ENCODE peak calls at places on chromosome 10, in seven cellular contexts. T is CD8-positive, alpha-beta T cell; Q is A549; E is dorsolateral prefrontal cortex; P is heart right ventricle; D is prostate gland; A is transverse colon. C is an unnamed sample.

GRCh38 chr10:129659881-129660280 is 192.8 kb downstream of the MGMT start:
- DNase-seq in T (no peak), Q (no peak), A (no peak), D (no peak), E (no peak), P (no peak), C (no peak)

GRCh38 chr10:98013122-98013521 is 17.3 kb downstream of the CRTAC1 start:
- DNase-seq in Q (no peak), E (no peak), A (no peak), P (no peak), T (no peak), D (no peak), C (no peak)

GRCh38 chr10:44988957-44989620 is 10.5 kb upstream of the DEPP1 start:
- DNase-seq in Q (no peak), P (peak), D (no peak), T (no peak), A (no peak), E (no peak), C (peak)

GRCh38 chr10:72333111-72334012 is 21.4 kb downstream of the DNAJB12 start:
- DNase-seq in E (no peak), T (no peak), P (no peak), A (no peak), Q (no peak), D (no peak), C (no peak)

GRCh38 chr10:131943021-131943814 is 38.5 kb downstream of the BNIP3 start:
- DNase-seq in D (no peak), Q (peak), A (no peak), P (no peak), T (no peak), E (no peak), C (peak)

GRCh38 chr10:113021268-113022028 is 71.4 kb downstream of the TCF7L2 start:
- DNase-seq in D (no peak), A (no peak), P (no peak), Q (no peak), T (no peak), E (peak), C (peak)

GRCh38 chr10:121669010-121669366 is 70.7 kb upstream of the FGFR2 start:
- DNase-seq in A (no peak), D (no peak), Q (no peak), P (no peak), T (no peak), E (no peak), C (no peak)

GRCh38 chr10:82643076-82643475 is 768.1 kb downstream of the NRG3 start:
- DNase-seq in T (no peak), D (no peak), Q (no peak), P (no peak), E (no peak), A (no peak), C (no peak)

GRCh38 chr10:24952701-24953349 is 419 bp upstream of the PRTFDC1 start:
- DNase-seq in P (peak), T (peak), Q (peak), E (peak), D (peak), A (peak), C (peak)

GRCh38 chr10:74263996-74264395 is 113.0 kb downstream of the ADK start:
- DNase-seq in P (no peak), Q (no peak), D (no peak), E (no peak), T (no peak), A (no peak), C (no peak)

GRCh38 chr10:11505636-11506035 is 105.8 kb downstream of the USP6NL start:
- DNase-seq in E (no peak), P (no peak), A (no peak), Q (no peak), T (no peak), D (no peak), C (no peak)

GRCh38 chr10:111874586-111874985 is 309.0 kb downstream of the GPAM start:
- DNase-seq in Q (no peak), E (no peak), D (no peak), T (no peak), A (no peak), P (no peak), C (no peak)

GRCh38 chr10:4459531-4459930 is 366.5 kb upstream of the AKR1E2 start:
- DNase-seq in A (no peak), E (no peak), P (no peak), Q (peak), D (no peak), T (no peak), C (no peak)

GRCh38 chr10:35632027-35632426 is 10.1 kb downstream of the FZD8 start:
- DNase-seq in P (no peak), E (no peak), Q (no peak), D (no peak), T (no peak), A (no peak), C (no peak)

GRCh38 chr10:68831961-68832455 is 4.7 kb downstream of the STOX1 start:
- DNase-seq in E (no peak), P (no peak), T (no peak), Q (no peak), A (no peak), D (peak), C (no peak)

GRCh38 chr10:21976739-21977138 is 26.8 kb downstream of the DNAJC1 start:
- DNase-seq in T (no peak), A (no peak), Q (no peak), P (no peak), D (no peak), E (no peak), C (no peak)

GRCh38 chr10:17220652-17221100 is 7.4 kb upstream of the VIM start:
- DNase-seq in E (no peak), P (no peak), Q (no peak), T (no peak), A (no peak), D (no peak), C (no peak)

GRCh38 chr10:6069101-6069931 is 7.1 kb upstream of the IL2RA start:
- DNase-seq in D (no peak), P (no peak), Q (no peak), E (no peak), A (no peak), T (no peak), C (peak)

GRCh38 chr10:114548662-114549061 is 109.4 kb downstream of the ABLIM1 start:
- DNase-seq in Q (peak), D (peak), A (peak), T (no peak), P (no peak), E (no peak), C (peak)

GRCh38 chr10:91798736-91799579 is 732 bp downstream of the TNKS2 start:
- DNase-seq in Q (peak), T (peak), E (no peak), A (peak), D (peak), P (no peak), C (peak)

GRCh38 chr10:44245601-44245938 is 139.3 kb downstream of the CXCL12 start:
- DNase-seq in D (no peak), Q (no peak), A (no peak), T (no peak), E (no peak), P (no peak), C (no peak)

GRCh38 chr10:86017841-86018734 is 348.5 kb downstream of the GRID1 start:
- DNase-seq in E (peak), P (peak), T (no peak), D (no peak), Q (no peak), A (no peak), C (peak)

GRCh38 chr10:23080211-23080724 is 15.1 kb upstream of the MSRB2 start:
- DNase-seq in T (no peak), E (no peak), P (no peak), Q (no peak), A (no peak), D (no peak), C (no peak)
- H3K4me3 ChIP-seq in T (no peak), E (no peak), P (no peak), Q (no peak), A (no peak), D (no peak), C (no peak)

GRCh38 chr10:71294856-71295255 is 24.2 kb upstream of the SLC29A3 start:
- DNase-seq in A (no peak), T (no peak), P (no peak), E (no peak), D (no peak), Q (no peak), C (no peak)

GRCh38 chr10:71291501-71291900 is 27.6 kb upstream of the SLC29A3 start:
- DNase-seq in T (no peak), Q (no peak), P (no peak), D (no peak), E (no peak), A (no peak), C (no peak)

GRCh38 chr10:71292624-71293445 is 26.2 kb upstream of the SLC29A3 start:
- DNase-seq in T (no peak), E (no peak), D (no peak), P (no peak), A (no peak), Q (no peak), C (no peak)

GRCh38 chr10:71294091-71294561 is 24.9 kb upstream of the SLC29A3 start:
- DNase-seq in P (no peak), T (no peak), D (peak), A (no peak), Q (no peak), E (no peak), C (no peak)

DNA sequence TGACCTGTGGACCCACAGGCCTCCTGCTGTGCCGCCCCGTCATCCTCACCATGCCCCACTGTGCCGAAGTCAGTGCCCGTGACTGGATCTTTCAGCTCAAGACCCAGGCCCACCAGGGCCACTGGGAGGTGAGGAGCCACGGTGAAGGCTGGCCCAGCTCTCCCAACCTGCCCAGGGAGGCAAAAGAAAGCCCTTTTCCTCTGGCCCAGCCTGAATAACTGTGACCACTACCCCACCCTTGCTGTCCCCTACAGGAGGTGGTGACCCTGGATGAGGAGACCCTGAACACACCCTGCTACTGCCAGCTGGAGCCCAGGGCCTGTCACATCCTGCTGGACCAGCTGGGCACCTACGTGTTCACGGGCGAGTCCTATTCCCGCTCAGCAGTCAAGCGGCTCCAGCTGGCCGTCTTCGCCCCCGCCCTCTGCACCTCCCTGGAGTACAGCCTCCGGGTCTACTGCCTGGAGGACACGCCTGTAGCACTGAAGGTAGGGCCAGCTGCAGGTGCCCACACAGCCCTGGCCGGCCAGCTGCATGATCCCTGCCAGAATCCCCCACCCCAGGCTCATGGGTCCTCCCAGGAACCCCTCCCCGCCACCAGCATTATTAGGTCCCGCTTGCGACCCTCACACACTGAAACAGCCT is 25.5 kb upstream of the SLC29A3 start:
- DNase-seq in A (peak), Q (no peak), P (no peak), E (peak), D (peak), T (no peak), C (no peak)
- H3K27ac ChIP-seq in A (no peak), Q (no peak), P (no peak), E (no peak), D (peak), T (no peak), C (no peak)

GRCh38 chr10:115968236-115968635 is 304.8 kb downstream of the GFRA1 start:
- DNase-seq in D (no peak), Q (no peak), E (no peak), T (no peak), A (no peak), P (no peak), C (no peak)

GRCh38 chr10:115958043-115958442 is 315.0 kb downstream of the GFRA1 start:
- DNase-seq in A (no peak), E (no peak), P (no peak), D (no peak), Q (no peak), T (no peak), C (no peak)

GRCh38 chr10:115969591-115969990 is 303.4 kb downstream of the GFRA1 start:
- DNase-seq in Q (no peak), E (no peak), A (no peak), D (no peak), P (no peak), T (no peak), C (no peak)

GRCh38 chr10:115964827-115965226 is 308.2 kb downstream of the GFRA1 start:
- DNase-seq in T (no peak), E (no peak), Q (no peak), A (no peak), P (no peak), D (no peak), C (no peak)

DNA sequence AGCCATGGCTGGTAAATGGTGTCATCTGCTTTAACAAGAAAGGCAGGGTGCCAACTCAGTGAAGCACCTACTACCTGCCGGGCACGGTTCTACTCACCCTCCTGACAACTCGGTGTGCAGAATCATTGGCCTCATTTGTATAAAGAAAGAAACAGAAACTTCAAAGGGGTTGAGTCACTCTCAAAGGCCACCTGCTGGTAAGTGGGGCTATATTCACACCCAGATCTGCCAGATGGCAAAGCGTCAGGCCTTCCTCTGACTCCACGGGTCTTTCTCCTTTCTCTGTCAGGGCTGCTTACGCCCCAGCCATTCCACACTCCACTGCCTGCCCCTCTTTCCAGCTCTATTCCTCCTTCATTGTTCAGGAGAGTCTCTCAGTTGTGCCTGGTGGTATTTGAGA is 309.2 kb downstream of the GFRA1 start:
- DNase-seq in E (no peak), Q (no peak), D (no peak), A (no peak), P (no peak), T (no peak), C (no peak)
- TF ChIP-seq CTCF in E (no peak), Q (peak), D (no peak), A (no peak), P (no peak), T (no peak), C (no peak)

DNA sequence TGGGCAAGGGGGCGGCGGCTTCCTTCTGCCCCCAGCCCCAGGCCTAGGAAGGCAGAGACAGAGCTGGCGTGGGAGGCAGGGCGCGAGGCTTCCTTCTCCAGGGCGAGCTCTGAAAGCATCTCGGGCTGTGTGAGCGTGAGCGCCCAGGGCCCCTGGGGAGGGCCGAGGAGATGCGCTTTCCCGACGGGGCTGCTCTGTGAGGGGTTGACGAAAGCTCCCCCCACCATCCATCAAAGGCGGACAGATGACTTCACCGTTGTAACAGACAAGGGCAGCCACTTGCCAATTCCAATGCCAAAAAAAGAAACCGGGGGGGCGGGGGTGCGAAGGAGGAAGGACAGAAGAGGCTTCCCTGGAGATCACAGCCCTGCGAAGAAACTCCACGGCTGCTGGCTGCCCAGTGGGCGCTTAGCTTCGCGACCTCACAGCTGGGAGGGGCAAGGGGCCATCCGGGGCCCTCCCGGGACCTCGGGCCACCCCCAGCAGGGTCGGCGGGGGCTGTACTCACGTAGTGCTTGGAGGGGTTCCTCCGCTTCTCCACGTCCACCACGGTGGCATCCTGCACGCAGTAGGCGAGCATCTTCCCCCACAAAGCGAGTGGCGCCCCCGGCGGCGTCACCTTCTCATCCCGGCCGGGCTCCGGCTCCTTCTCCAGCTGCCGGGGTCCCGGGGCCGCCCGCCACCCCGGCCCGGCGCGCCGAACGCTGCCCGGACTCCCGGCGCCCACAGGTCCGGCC is 521 bp downstream of the SH3PXD2A start:
- DNase-seq in P (peak), D (no peak), E (peak), Q (peak), T (no peak), A (peak), C (no peak)
- H3K4me3 ChIP-seq in P (peak), D (peak), E (peak), Q (peak), T (peak), A (peak), C (peak)

GRCh38 chr10:46308666-46309450 is 22.1 kb downstream of the ANTXRL start:
- DNase-seq in Q (no peak), E (no peak), P (peak), A (peak), D (no peak), T (no peak), C (no peak)

GRCh38 chr10:46310851-46311250 is 24.1 kb downstream of the ANTXRL start:
- DNase-seq in T (no peak), Q (no peak), A (no peak), P (no peak), D (no peak), E (no peak), C (peak)

GRCh38 chr10:46308113-46308415 is 21.3 kb downstream of the ANTXRL start:
- DNase-seq in A (peak), P (no peak), D (no peak), Q (no peak), T (no peak), E (no peak), C (no peak)

GRCh38 chr10:46310143-46310514 is 23.3 kb downstream of the ANTXRL start:
- DNase-seq in Q (no peak), A (no peak), E (no peak), T (no peak), D (no peak), P (no peak), C (no peak)

GRCh38 chr10:46309511-46310142 is 22.8 kb downstream of the ANTXRL start:
- DNase-seq in D (no peak), A (peak), T (no peak), E (no peak), P (no peak), Q (no peak), C (no peak)
- H3K27ac ChIP-seq in D (no peak), A (no peak), T (no peak), E (no peak), P (no peak), Q (no peak), C (no peak)

DNA sequence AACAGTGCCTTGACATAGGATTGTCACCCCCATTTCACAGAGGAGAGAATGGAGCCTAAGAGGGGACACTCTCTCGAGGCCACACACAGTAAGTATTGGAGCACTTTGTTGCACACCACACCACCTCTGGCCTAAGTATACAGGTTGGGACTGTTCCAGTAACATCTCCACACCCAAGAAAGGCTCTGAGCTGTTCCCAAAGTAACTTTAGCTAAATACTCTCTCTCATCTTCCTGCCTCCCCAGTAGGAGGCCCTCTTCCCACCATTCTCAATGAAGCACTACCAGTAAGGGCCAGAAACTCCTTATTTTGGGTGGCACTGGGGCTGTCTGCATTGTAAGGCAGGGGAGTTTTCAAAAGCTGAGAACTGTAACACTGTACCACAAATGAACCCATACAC is 189.5 kb downstream of the ZNF438 start:
- DNase-seq in A (no peak), P (no peak), E (no peak), T (no peak), D (no peak), Q (no peak), C (no peak)
- TF ChIP-seq CTCF in A (no peak), P (no peak), E (no peak), T (no peak), D (no peak), Q (no peak), C (no peak)

C was measured in body of pancreas.